ENCODE peak calls at places on chromosome 16, in four cellular contexts. C, G, Q and A are unnamed samples.

GRCh38 chr16:63684702-63685101 is 1437.2 kb downstream of the CDH11 start:
- DNase-seq in Q (peak), C (no peak), G (no peak), A (no peak)

GRCh38 chr16:31351937-31352315 is 3.0 kb upstream of the ITGAX start:
- DNase-seq in C (no peak), Q (no peak), G (no peak), A (no peak)

GRCh38 chr16:17396762-17397498 is 73.8 kb downstream of the XYLT1 start:
- DNase-seq in Q (no peak), G (peak), C (no peak), A (peak)

GRCh38 chr16:66728804-66729203 is 22.6 kb downstream of the DYNC1LI2 start:
- DNase-seq in C (no peak), G (no peak), Q (no peak), A (no peak)

GRCh38 chr16:77399546-77399945 is 35.3 kb downstream of the ADAMTS18 start:
- DNase-seq in C (no peak), G (no peak), Q (no peak), A (no peak)

GRCh38 chr16:12583237-12583897 is 220.3 kb downstream of the CPPED1 start:
- DNase-seq in C (no peak), Q (no peak), G (no peak), A (no peak)

GRCh38 chr16:57516773-57517172 is 19.6 kb downstream of the CCDC102A start:
- DNase-seq in C (no peak), Q (no peak), G (no peak), A (no peak)

GRCh38 chr16:85569615-85570212 is 43.4 kb upstream of the GSE1 start:
- DNase-seq in G (peak), Q (peak), C (no peak), A (no peak)

GRCh38 chr16:79278506-79278905 is 322.0 kb downstream of the MAF start:
- DNase-seq in G (peak), Q (no peak), C (no peak), A (no peak)

GRCh38 chr16:87395181-87395842 is 3.2 kb downstream of the MAP1LC3B start:
- DNase-seq in Q (no peak), G (no peak), C (no peak), A (no peak)

GRCh38 chr16:9447195-9447551 is 355.7 kb downstream of the HAPSTR1 start:
- DNase-seq in G (no peak), C (no peak), Q (no peak), A (no peak)

GRCh38 chr16:47644166-47644565 is 183.0 kb downstream of the PHKB start:
- DNase-seq in Q (no peak), G (no peak), C (peak), A (peak)

GRCh38 chr16:29699324-29700219 is 20.6 kb downstream of the QPRT start:
- DNase-seq in Q (no peak), C (no peak), G (no peak), A (no peak)

GRCh38 chr16:29148867-29149272 is 164.0 kb downstream of the LAT start:
- DNase-seq in C (no peak), G (peak), Q (no peak), A (peak)

GRCh38 chr16:26598061-26598460 is 468.7 kb upstream of the C16orf82 start:
- DNase-seq in C (no peak), G (peak), Q (no peak), A (no peak)

GRCh38 chr16:10923650-10924214 is 18.5 kb downstream of the DEXI start:
- DNase-seq in C (peak), Q (no peak), G (no peak), A (peak)

GRCh38 chr16:67087291-67087690 is 22.4 kb upstream of the PHAF1 start:
- DNase-seq in C (no peak), Q (no peak), G (no peak), A (no peak)

GRCh38 chr16:59369523-59369922 is 635.4 kb upstream of the GOT2 start:
- DNase-seq in Q (no peak), G (no peak), C (no peak), A (no peak)